ENCODE peak calls at places on chromosomes 7 and 10, in four cellular contexts. X is HT1080, O is fibroblast of lung, S is HepG2. W is an unnamed sample.

GRCh38 chr10:34028936-34029335 is 694.5 kb upstream of the NRP1 start:
- DNase-seq in O (no peak), X (no peak), S (no peak), W (no peak)

GRCh38 chr7:75534727-75535307 is 42.7 kb downstream of the SPDYE5 start:
- DNase-seq in O (peak; percentile 77), X (peak; percentile 73), S (no peak), W (no peak)

GRCh38 chr7:537911-538634 is 18.4 kb upstream of the PDGFA start:
- DNase-seq in X (peak; percentile 93), O (peak; percentile 81), S (peak; percentile 81), W (peak; percentile 99)

GRCh38 chr7:81482600-81483186 is 287.2 kb downstream of the HGF start:
- DNase-seq in X (no peak), O (peak; percentile 73), S (peak; percentile 4), W (no peak)

GRCh38 chr7:149882264-149883048 is 8.7 kb downstream of the ATP6V0E2 start:
- DNase-seq in O (no peak), S (no peak), X (peak; percentile 27), W (no peak)

GRCh38 chr7:151008143-151008510 is 16.2 kb downstream of the ATG9B start:
- DNase-seq in S (no peak), O (no peak), X (no peak), W (no peak)

GRCh38 chr10:44306762-44307161 is 78.1 kb downstream of the CXCL12 start:
- DNase-seq in S (peak; percentile 12), O (no peak), X (no peak), W (no peak)

GRCh38 chr7:102473271-102473991 is 5.3 kb downstream of the POLR2J start:
- DNase-seq in O (no peak), S (no peak), X (no peak), W (no peak)

GRCh38 chr10:28291881-28292297 is 11.0 kb downstream of the MPP7 start:
- DNase-seq in X (peak; percentile 79), S (no peak), O (peak; percentile 61), W (no peak)

GRCh38 chr7:14483663-14484062 is 418.9 kb downstream of the DGKB start:
- DNase-seq in S (no peak), X (no peak), O (no peak), W (no peak)

GRCh38 chr10:117537436-117537903 is 5.1 kb upstream of the EMX2 start:
- DNase-seq in S (no peak), X (no peak), O (peak; percentile 18), W (peak; percentile 82)

GRCh38 chr7:138755331-138755747 is 42.5 kb upstream of the TMEM213 start:
- DNase-seq in X (no peak), S (peak; percentile 14), O (no peak), W (peak; percentile 44)

GRCh38 chr10:66187096-66187733 is 738.6 kb upstream of the LRRTM3 start:
- DNase-seq in S (no peak), X (peak; percentile 15), O (no peak), W (no peak)

GRCh38 chr7:47142169-47142866 is 439.6 kb downstream of the TNS3 start:
- DNase-seq in X (no peak), O (no peak), S (no peak), W (no peak)

GRCh38 chr7:55463863-55464262 is 98.7 kb downstream of the LANCL2 start:
- DNase-seq in O (no peak), S (no peak), X (no peak), W (no peak)

GRCh38 chr7:94654764-94655561 is 970 bp downstream of the SGCE start:
- DNase-seq in S (no peak), O (peak; percentile 67), X (peak; percentile 50), W (no peak)

GRCh38 chr10:77506517-77506916 is 131.1 kb downstream of the KCNMA1 start:
- DNase-seq in O (peak; percentile 68), S (no peak), X (peak; percentile 44), W (no peak)

GRCh38 chr10:129870042-129870757 is 93.9 kb downstream of the EBF3 start:
- DNase-seq in X (no peak), O (no peak), S (no peak), W (no peak)

GRCh38 chr7:40884226-40884625 is 749.4 kb downstream of the SUGCT start:
- DNase-seq in S (no peak), X (no peak), O (no peak), W (no peak)

W was measured in HuH-7.